ENCODE peak calls at places on chromosomes 16 and 17, in six cellular contexts. X is PC-3, I is Panc1, Y is cardiac fibroblast, Q is GM12865, F is stomach. K is an unnamed sample.

GRCh38 chr16:51989637-51990230 is 557.2 kb downstream of the TOX3 start:
- DNase-seq in Q (no peak), X (no peak), I (no peak), Y (no peak), F (no peak), K (no peak)

GRCh38 chr17:17109896-17110295 is 67.6 kb downstream of the MPRIP start:
- DNase-seq in Y (no peak), I (no peak), X (no peak), Q (peak), F (peak), K (no peak)

GRCh38 chr16:51391798-51392511 is 240.9 kb upstream of the SALL1 start:
- DNase-seq in F (no peak), I (no peak), X (no peak), Q (no peak), Y (no peak), K (no peak)

GRCh38 chr17:27049104-27049784 is 244.7 kb upstream of the WSB1 start:
- DNase-seq in Q (no peak), F (no peak), I (no peak), X (peak), Y (peak), K (no peak)

GRCh38 chr17:4195306-4195705 is 52.3 kb downstream of the CYB5D2 start:
- DNase-seq in Q (no peak), Y (peak), F (no peak), X (no peak), I (no peak), K (peak)

GRCh38 chr17:21049457-21049856 is 6.6 kb upstream of the USP22 start:
- DNase-seq in Q (no peak), X (no peak), I (no peak), F (no peak), Y (no peak), K (no peak)

GRCh38 chr16:77780378-77780837 is 8.0 kb upstream of the VAT1L start:
- DNase-seq in F (no peak), X (peak), Y (peak), Q (no peak), I (peak), K (peak)

GRCh38 chr16:73369841-73370240 is 321.9 kb upstream of the ZFHX3 start:
- DNase-seq in X (no peak), I (no peak), F (no peak), Y (no peak), Q (no peak), K (no peak)

GRCh38 chr17:33686171-33686570 is 393.1 kb upstream of the ASIC2 start:
- DNase-seq in F (no peak), X (no peak), Y (no peak), Q (peak), I (no peak), K (no peak)

GRCh38 chr17:46977348-46977747 is 1.7 kb downstream of the RPRML start:
- DNase-seq in Y (no peak), I (no peak), X (peak), F (peak), Q (no peak), K (no peak)

GRCh38 chr17:47276868-47277267 is 23.2 kb downstream of the ITGB3 start:
- DNase-seq in F (peak), Q (no peak), I (no peak), X (peak), Y (peak), K (peak)

GRCh38 chr17:76354747-76355310 is 1.1 kb upstream of the PRPSAP1 start:
- DNase-seq in Y (no peak), I (no peak), F (no peak), Q (no peak), X (peak), K (no peak)
- H3K4me3 ChIP-seq in Y (no peak), I (peak), F (no peak), Q (no peak), X (peak), K (no peak)

GRCh38 chr17:45974916-45975630 is 24.0 kb upstream of the STH start:
- DNase-seq in F (no peak), I (no peak), X (no peak), Y (no peak), Q (peak), K (no peak)

GRCh38 chr17:45973099-45973838 is 25.8 kb upstream of the STH start:
- DNase-seq in Q (no peak), Y (no peak), X (peak), F (peak), I (no peak), K (no peak)

GRCh38 chr17:45972531-45972930 is 26.5 kb upstream of the STH start:
- DNase-seq in Q (no peak), X (no peak), F (no peak), I (no peak), Y (no peak), K (no peak)

GRCh38 chr17:45975640-45976295 is 23.3 kb upstream of the STH start:
- DNase-seq in Y (no peak), F (no peak), I (no peak), X (no peak), Q (no peak), K (no peak)

DNA sequence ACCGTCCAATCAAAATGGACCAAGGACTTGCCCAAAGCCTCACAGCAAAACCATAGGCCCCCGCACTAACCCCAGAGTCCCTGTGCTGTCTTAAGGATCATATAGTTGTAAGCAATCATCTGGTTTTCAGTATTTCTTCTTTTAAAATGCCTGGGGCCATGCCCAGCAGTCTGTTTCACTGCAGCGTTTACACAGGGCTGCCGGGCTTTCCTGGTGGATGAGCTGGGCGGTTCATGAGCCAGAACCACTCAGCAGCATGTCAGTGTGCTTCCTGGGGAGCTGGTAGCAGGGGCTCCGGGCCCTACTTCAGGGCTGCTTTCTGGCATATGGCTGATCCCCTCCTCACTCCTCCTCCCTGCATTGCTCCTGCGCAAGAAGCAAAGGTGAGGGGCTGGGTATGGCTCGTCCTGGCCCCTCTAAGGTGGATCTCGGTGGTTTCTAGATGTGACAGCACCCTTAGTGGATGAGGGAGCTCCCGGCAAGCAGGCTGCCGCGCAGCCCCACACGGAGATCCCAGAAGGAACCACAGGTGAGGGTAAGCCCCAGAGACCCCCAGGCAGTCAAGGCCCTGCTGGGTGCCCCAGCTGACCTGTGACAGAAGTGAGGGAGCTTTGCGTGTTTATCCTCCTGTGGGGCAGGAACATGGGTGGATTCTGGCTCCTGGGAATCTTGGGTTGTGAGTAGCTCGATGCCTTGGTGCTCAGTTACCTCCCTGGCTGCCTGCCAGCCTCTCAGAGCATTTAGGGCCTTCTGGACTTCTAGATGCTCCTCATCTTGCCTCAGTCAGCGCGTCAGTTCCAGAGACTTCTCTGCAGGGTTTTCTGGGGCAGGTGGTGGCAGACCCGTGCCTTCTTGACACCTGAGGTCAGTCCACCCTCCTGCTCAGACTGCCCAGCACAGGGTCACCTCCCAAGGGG is 24.8 kb upstream of the STH start:
- DNase-seq in F (no peak), Q (no peak), Y (no peak), X (no peak), I (no peak), K (no peak)
- H3K4me3 ChIP-seq in F (no peak), Q (no peak), Y (no peak), X (no peak), I (no peak), K (no peak)

DNA sequence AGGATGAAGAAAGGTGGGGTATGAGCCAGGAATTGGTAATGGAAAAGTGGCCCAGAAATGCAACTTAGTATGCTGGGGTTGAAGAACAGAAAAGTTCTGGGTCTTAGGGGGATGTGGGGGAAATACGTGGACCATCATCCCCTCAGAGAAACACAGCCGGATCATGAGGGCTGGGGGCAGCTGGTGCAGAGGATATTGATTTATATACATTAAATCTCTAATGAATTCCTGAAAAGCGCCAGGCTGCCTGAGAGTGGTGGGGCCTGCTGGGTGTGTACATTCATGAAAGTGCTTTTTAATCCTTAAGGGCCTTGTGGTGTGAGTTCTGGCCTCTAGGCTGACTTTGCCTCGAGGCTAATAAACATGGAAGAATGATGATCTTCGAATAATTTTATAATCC is 31.9 kb downstream of the PRKAR1A start:
- DNase-seq in Q (no peak), Y (no peak), X (no peak), F (no peak), I (no peak), K (no peak)
- H3K4me3 ChIP-seq in Q (no peak), Y (no peak), X (no peak), F (no peak), I (no peak), K (no peak)

DNA sequence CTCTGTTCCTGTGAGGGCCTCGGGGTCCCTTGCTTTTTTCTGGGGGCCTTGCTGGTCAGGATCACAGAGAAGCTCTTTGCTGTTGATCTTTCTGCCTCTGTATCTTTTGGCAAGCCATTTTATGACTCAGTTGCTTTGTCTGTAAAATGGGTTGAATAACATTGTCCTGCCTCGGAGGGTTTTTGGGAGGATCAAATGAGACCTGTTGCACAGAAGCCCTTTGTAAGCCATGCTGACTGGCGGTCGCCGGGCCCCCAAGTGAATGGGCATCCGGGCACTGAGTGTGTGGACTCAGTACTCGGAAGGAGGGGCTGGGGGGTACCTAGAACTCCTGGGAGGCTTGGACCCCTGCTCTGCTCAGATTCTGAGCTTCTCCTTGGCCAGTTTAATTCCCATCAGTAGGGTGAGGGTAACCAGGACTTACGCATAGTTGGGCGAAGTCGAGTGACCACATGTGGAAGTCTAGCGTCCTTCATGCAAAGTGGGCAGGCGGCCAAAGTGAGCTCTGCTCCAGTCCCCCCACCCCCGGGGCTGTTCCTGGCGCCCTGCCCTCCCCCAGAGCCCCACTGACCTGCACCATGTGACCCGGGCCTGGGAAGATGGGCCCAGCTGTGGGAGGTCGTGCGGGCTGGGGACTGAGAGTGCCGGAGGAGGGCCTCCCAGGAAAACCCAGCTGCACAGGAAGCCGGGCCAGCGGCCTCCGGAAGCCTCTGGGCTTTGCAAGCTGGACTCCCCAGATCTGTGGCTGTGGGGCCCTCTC is 284.0 kb downstream of the SEC14L1 start:
- DNase-seq in X (no peak), I (no peak), Q (no peak), Y (peak), F (peak), K (peak)
- H3K4me3 ChIP-seq in X (no peak), I (no peak), Q (no peak), Y (peak), F (no peak), K (no peak)

GRCh38 chr16:79434771-79435170 is 165.8 kb downstream of the MAF start:
- DNase-seq in F (no peak), X (no peak), Q (no peak), Y (no peak), I (no peak), K (no peak)

GRCh38 chr16:79434097-79434496 is 166.4 kb downstream of the MAF start:
- DNase-seq in I (no peak), F (no peak), X (no peak), Y (no peak), Q (no peak), K (no peak)

GRCh38 chr16:79436885-79437284 is 163.7 kb downstream of the MAF start:
- DNase-seq in F (no peak), Y (no peak), Q (no peak), I (no peak), X (no peak), K (no peak)

GRCh38 chr16:79439866-79440265 is 160.7 kb downstream of the MAF start:
- DNase-seq in F (no peak), Q (no peak), X (no peak), Y (no peak), I (no peak), K (no peak)

GRCh38 chr16:79437764-79438728 is 162.5 kb downstream of the MAF start:
- DNase-seq in I (no peak), F (no peak), Y (no peak), Q (no peak), X (no peak), K (no peak)
- H3K4me3 ChIP-seq in I (no peak), F (no peak), Y (no peak), Q (no peak), X (no peak), K (no peak)

GRCh38 chr16:997440-998051 is 16.0 kb downstream of the SOX8 start:
- DNase-seq in Y (peak), X (peak), I (no peak), F (peak), Q (no peak), K (peak)
- H3K4me3 ChIP-seq in Y (no peak), X (peak), I (no peak), F (peak), Q (no peak), K (no peak)

DNA sequence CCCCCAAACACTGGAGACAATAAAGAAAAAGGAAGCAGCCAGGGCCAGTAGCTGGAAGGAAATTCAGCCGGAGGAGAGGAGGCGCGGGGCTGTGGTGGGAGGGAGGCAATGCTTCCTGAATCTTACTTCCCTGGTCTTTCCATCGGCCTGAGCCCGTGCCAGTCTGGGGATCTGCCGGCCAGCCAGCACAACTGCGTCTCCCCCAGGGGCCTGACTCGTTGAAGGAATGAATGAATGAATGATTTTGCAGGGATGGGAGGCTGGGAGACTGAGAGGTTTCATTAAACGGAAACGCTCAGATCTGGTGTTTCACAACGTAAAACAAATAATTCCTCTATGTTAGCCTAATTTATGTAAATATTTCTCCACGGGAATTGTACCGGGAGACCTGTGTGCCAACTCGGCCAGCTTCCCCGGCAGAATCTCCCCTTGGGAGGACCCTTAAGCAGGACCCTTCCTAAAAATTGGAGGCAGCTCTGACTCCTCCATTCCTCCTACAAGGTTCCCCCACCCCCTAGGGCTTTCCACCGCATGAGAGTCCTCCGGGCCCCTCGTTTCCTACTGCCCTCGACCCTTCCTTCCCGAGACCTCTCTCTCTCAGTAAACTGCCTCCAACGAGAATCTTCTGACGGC is 1.3 kb upstream of the BAIAP2 start:
- DNase-seq in I (no peak), X (no peak), Q (no peak), Y (no peak), F (no peak), K (no peak)
- H3K4me3 ChIP-seq in I (peak), X (peak), Q (no peak), Y (peak), F (peak), K (peak)

GRCh38 chr16:86508028-86508946 is 2.0 kb upstream of the FOXF1 start:
- DNase-seq in X (no peak), Q (no peak), F (no peak), I (no peak), Y (peak), K (no peak)

GRCh38 chr16:86508947-86509758 is 1.2 kb upstream of the FOXF1 start:
- DNase-seq in Q (peak), Y (peak), I (no peak), X (peak), F (no peak), K (no peak)

GRCh38 chr16:86505899-86506864 is 4.1 kb upstream of the FOXF1 start:
- DNase-seq in Q (no peak), I (no peak), X (no peak), F (no peak), Y (no peak), K (no peak)

GRCh38 chr16:86505185-86505898 is 5.0 kb upstream of the FOXF1 start:
- DNase-seq in F (no peak), X (no peak), I (no peak), Q (no peak), Y (no peak), K (no peak)

DNA sequence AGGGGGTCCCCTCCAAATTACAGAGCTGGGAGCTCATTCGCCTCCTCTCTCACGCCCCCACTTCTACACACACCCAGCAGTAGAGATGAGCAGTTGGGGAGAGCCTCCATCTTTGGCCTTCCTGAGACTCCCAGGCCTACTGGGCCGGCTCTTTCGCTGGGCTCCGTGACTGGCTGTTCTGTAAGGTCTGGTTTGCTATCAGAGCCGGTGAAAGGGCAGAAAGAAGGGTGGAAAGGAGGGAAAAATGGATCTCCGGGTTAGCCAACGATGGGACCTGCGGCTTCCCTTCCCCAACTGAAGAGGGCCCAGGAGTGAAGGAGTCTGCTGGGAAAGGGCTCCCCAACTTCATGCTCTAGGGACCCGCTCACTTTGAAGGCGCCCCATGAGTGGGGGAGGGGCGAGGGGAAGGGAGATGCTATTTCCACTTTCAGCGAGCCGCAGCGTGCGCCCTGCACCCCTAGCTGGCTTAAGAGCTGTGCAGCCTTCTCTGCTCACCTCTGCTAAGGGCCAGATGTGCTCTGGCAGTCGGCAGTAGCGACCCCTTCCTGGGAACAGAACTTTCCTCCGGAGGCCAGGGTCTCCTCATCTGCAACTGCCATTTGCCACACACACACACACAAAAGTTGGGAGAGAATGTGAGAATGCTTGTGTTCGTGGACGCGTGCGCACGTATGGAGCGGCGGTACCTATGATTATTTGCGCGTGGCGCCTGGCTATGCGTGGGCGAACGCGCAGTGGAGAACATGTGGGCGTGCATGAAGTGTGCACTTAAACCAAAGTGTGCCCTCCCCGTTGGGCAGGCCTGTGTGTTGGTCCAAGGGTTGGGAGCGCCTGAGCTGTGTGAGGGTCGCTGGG is 2.9 kb upstream of the FOXF1 start:
- DNase-seq in Y (no peak), I (no peak), F (no peak), Q (no peak), X (no peak), K (no peak)
- H3K4me3 ChIP-seq in Y (no peak), I (no peak), F (peak), Q (no peak), X (no peak), K (peak)

GRCh38 chr16:1215574-1216295 is 9.3 kb downstream of the TPSG1 start:
- DNase-seq in F (no peak), Y (no peak), I (no peak), X (no peak), Q (no peak), K (no peak)
- H3K4me3 ChIP-seq in F (no peak), Y (no peak), I (no peak), X (no peak), Q (no peak), K (no peak)

GRCh38 chr16:83802559-83802958 is 5.2 kb upstream of the HSBP1 start:
- DNase-seq in F (no peak), X (peak), Y (no peak), Q (no peak), I (no peak), K (no peak)
- H3K4me3 ChIP-seq in F (peak), X (peak), Y (peak), Q (no peak), I (no peak), K (peak)